ENCODE peak calls at places on chromosomes 13 and 19, in six cellular contexts. F is mesothelial cell of epicardium, T is choroid plexus epithelial cell, R is lung, U is IMR-90, P is left ventricle myocardium inferior. C is an unnamed sample.

GRCh38 chr19:29837448-29837961 is 25.7 kb downstream of the CCNE1 start:
- DNase-seq in F (no peak), T (no peak), R (no peak), U (no peak), P (no peak), C (no peak)

GRCh38 chr13:44575741-44576395 is at the start of gene TSC22D1:
- DNase-seq in F (no peak), T (peak; percentile 71), R (peak; percentile 51), U (peak; percentile 56), P (peak; percentile 42), C (peak; percentile 53)

GRCh38 chr19:13014101-13014920 is 19.0 kb downstream of the NFIX start:
- DNase-seq in F (no peak), T (no peak), R (no peak), U (no peak), P (no peak), C (no peak)

GRCh38 chr13:42078113-42078769 is 29.8 kb downstream of the DGKH start:
- DNase-seq in F (no peak), T (no peak), R (no peak), U (no peak), P (no peak), C (no peak)

GRCh38 chr13:113920173-113920572 is 53.7 kb downstream of the C13orf46 start:
- DNase-seq in F (no peak), T (no peak), R (no peak), U (no peak), P (no peak), C (no peak)

GRCh38 chr19:9498183-9498902 is at the start of gene ZNF560:
- DNase-seq in F (no peak), T (peak; percentile 13), R (no peak), U (peak; percentile 12), P (no peak), C (peak; percentile 15)

GRCh38 chr19:29672319-29672932 is 7.2 kb downstream of the PLEKHF1 start:
- DNase-seq in F (no peak), T (no peak), R (no peak), U (no peak), P (no peak), C (no peak)

GRCh38 chr19:17575871-17576757 is 20.7 kb downstream of the COLGALT1 start:
- DNase-seq in F (no peak), T (no peak), R (no peak), U (no peak), P (no peak), C (no peak)

GRCh38 chr13:53781941-53782340 is 753.3 kb downstream of the OLFM4 start:
- DNase-seq in F (no peak), T (no peak), R (no peak), U (no peak), P (no peak), C (no peak)

GRCh38 chr13:46142692-46143238 is 37.9 kb upstream of the CPB2 start:
- DNase-seq in F (no peak), T (no peak), R (no peak), U (no peak), P (no peak), C (no peak)

GRCh38 chr13:74710006-74710405 is 575.8 kb upstream of the KLF12 start:
- DNase-seq in F (no peak), T (peak; percentile 59), R (no peak), U (peak; percentile 4), P (no peak), C (no peak)

GRCh38 chr13:33615436-33615835 is 202.5 kb upstream of the RFC3 start:
- DNase-seq in F (no peak), T (no peak), R (no peak), U (no peak), P (no peak), C (no peak)

GRCh38 chr13:35664747-35665146 is 188.3 kb upstream of the MAB21L1 start:
- DNase-seq in F (no peak), T (no peak), R (no peak), U (no peak), P (no peak), C (no peak)

GRCh38 chr13:75861786-75862185 is 225.7 kb downstream of the LMO7 start:
- DNase-seq in F (no peak), T (peak; percentile 54), R (no peak), U (peak; percentile 78), P (no peak), C (no peak)

GRCh38 chr13:99425485-99426341 is 75.6 kb upstream of the TM9SF2 start:
- DNase-seq in F (no peak), T (no peak), R (no peak), U (no peak), P (peak; percentile 39), C (no peak)

GRCh38 chr13:113874177-113874576 is 10.3 kb upstream of the GAS6 start:
- DNase-seq in F (no peak), T (no peak), R (peak; percentile 25), U (no peak), P (no peak), C (no peak)

GRCh38 chr19:43362179-43362578 is 8.7 kb downstream of the CD177 start:
- DNase-seq in F (no peak), T (peak; percentile 13), R (no peak), U (peak; percentile 64), P (no peak), C (no peak)

GRCh38 chr19:56748443-56748842 is 76.9 kb upstream of the ZNF835 start:
- DNase-seq in F (no peak), T (peak; percentile 18), R (no peak), U (no peak), P (no peak), C (no peak)

GRCh38 chr13:42114912-42115311 is 66.5 kb downstream of the DGKH start:
- DNase-seq in F (no peak), T (no peak), R (no peak), U (no peak), P (no peak), C (no peak)

GRCh38 chr13:29594310-29594709 is 1.2 kb downstream of the SLC7A1 start:
- DNase-seq in F (no peak), T (peak; percentile 89), R (no peak), U (peak; percentile 91), P (no peak), C (peak; percentile 86)

GRCh38 chr19:1183543-1184172 is 9.6 kb upstream of the SBNO2 start:
- DNase-seq in F (no peak), T (no peak), R (no peak), U (peak; percentile 25), P (no peak), C (no peak)

GRCh38 chr19:58392945-58393724 is 2.3 kb upstream of the RNF225 start:
- DNase-seq in F (no peak), T (no peak), R (no peak), U (no peak), P (no peak), C (no peak)

GRCh38 chr19:17326595-17326966 is 8.1 kb downstream of the ANO8 start:
- DNase-seq in F (no peak), T (no peak), R (no peak), U (no peak), P (no peak), C (no peak)

DNA sequence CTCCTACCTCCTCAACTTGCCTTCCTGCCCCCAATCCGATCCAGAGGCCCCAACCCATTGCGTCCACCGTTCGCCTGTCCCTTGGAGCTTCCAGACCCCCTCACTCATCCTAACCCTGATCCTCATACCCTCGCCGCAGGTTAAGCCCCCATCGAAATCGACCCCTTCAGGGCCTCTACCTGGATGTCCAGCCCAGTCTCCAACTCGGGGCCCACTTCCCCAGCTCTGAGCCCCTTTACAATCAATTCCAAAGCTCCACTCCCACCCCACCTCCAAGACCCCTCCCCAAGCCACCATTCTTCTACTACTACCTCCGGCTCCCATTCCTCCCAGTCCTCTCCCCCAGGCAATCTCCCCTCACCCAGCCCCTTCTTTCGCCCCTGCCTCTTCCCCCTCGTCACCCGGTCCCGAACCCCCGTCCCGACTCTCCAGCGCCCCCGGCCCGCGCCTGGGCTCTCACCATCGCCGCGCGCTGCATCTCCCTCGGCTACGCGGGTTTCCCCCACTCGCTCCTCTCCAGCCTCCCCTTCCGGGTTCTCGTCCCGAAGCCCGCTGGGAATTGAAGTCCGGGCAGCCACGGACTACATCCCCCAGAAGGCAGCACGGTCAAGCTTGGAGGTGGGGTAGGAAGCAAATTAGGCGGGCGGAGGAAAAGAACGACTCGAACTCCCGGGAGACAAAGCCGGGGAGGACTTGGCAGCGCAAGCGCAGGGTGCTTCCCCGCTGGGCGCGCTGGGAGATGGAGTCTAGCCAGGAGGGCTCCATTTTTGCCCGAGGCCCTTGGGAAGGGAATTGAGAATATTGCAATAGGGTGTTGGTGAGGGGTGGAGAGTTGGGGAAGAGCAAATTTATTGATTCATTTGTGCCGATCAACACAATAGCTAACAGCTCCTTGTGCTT is at the start of gene FBXO46:
- DNase-seq in F (peak; percentile 91), T (peak; percentile 99), R (peak; percentile 98), U (peak; percentile 98), P (peak; percentile 96), C (peak; percentile 98)
- TF ChIP-seq CTCF in F (no peak), T (peak; percentile 43), R (no peak), U (peak; percentile 35), P (no peak), C (peak; percentile 39)

GRCh38 chr19:15122331-15123030 is 15.3 kb downstream of the SYDE1 start:
- DNase-seq in F (no peak), T (no peak), R (no peak), U (no peak), P (no peak), C (no peak)
- TF ChIP-seq CTCF in F (no peak), T (no peak), R (no peak), U (no peak), P (no peak), C (no peak)

DNA sequence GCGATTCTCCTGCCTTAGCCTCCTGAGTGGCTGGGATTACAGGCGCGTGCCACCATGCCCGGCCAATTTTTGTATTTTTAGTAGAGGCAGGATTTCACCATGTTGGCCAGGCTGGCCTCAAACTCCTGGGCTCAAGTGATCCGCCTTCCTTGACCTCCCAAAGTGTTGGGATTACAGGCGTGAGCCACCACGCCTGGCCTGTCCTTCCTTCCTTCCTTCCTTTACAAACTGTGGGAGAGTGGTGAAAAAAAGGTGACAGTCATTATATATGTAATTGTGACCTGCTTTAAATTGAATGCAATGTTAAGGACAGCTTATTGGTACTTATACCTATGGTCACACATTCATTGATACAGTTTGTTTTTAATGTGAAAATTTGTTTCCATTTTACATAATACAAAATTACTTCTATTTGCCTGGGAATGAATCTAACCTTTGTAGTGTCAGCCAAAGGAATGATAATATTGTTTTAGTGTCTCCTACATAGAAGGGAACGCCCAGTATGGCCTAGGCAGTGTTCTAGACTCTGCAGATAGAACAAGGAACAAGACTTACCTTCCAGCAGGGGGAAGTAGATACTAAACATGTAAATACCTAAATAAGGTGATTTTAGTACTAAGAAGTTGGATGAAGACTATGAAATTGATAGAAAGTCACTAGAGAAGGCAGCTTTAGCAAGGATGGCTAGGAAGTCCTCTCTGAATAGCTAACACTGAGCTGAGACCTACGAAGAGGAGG is 146.3 kb downstream of the GGACT start:
- DNase-seq in F (no peak), T (peak; percentile 19), R (no peak), U (no peak), P (no peak), C (no peak)
- TF ChIP-seq CTCF in F (no peak), T (no peak), R (no peak), U (no peak), P (no peak), C (no peak)

GRCh38 chr19:11678504-11678903 is 60.2 kb downstream of the ZNF823 start:
- DNase-seq in F (no peak), T (no peak), R (no peak), U (no peak), P (no peak), C (no peak)

GRCh38 chr19:11674067-11674492 is 64.7 kb downstream of the ZNF823 start:
- DNase-seq in F (no peak), T (no peak), R (no peak), U (no peak), P (no peak), C (no peak)

GRCh38 chr19:11680689-11681302 is 58.0 kb downstream of the ZNF823 start:
- DNase-seq in F (no peak), T (no peak), R (no peak), U (no peak), P (no peak), C (no peak)

GRCh38 chr19:11673608-11674041 is 65.1 kb downstream of the ZNF823 start:
- DNase-seq in F (peak; percentile 39), T (peak; percentile 73), R (peak; percentile 69), U (peak; percentile 55), P (peak; percentile 66), C (peak; percentile 56)

GRCh38 chr19:11675569-11675968 is 63.2 kb downstream of the ZNF823 start:
- DNase-seq in F (no peak), T (no peak), R (no peak), U (no peak), P (no peak), C (no peak)
- TF ChIP-seq CTCF in F (no peak), T (no peak), R (no peak), U (no peak), P (no peak), C (no peak)

C was measured in astrocyte of the spinal cord.